ENCODE peak calls at places on chromosomes 11 and 22, in ten cellular contexts. G, K, I, S, D, L, R, N, J and Y are unnamed samples.
A peak's percentile ranks its signal among the peaks of the same experiment; 100 is the strongest.

GRCh38 chr22:46788426-46789168 is 26.1 kb downstream of the TBC1D22A start:
- DNase-seq in S (no peak), G (no peak), D (no peak), L (no peak), K (no peak), R (no peak), I (peak; percentile 27), J (no peak), N (peak; percentile 8), Y (no peak)

GRCh38 chr11:9498457-9499078 is 37.8 kb downstream of the ZNF143 start:
- DNase-seq in N (no peak), S (no peak), I (no peak), R (no peak), K (no peak), J (no peak), L (no peak), D (no peak), G (no peak), Y (no peak)

GRCh38 chr11:122976734-122977454 is 4.7 kb downstream of the BSX start:
- DNase-seq in J (no peak), I (no peak), L (no peak), G (no peak), D (no peak), N (peak; percentile 62), R (no peak), S (no peak), K (no peak), Y (no peak)

GRCh38 chr11:86459682-86460460 is 85.2 kb downstream of the CCDC81 start:
- DNase-seq in K (peak; percentile 83), G (peak; percentile 94), S (peak; percentile 46), R (no peak), L (peak; percentile 55), J (peak; percentile 72), I (no peak), N (no peak), D (peak; percentile 92), Y (peak; percentile 92)

GRCh38 chr11:27429740-27430451 is 42.7 kb downstream of the LGR4 start:
- DNase-seq in I (no peak), K (no peak), N (no peak), L (no peak), G (no peak), R (no peak), D (no peak), S (no peak), J (peak; percentile 10), Y (no peak)

GRCh38 chr11:95671768-95672167 is 117.8 kb downstream of the FAM76B start:
- DNase-seq in D (no peak), N (no peak), G (no peak), I (no peak), J (no peak), S (no peak), R (no peak), K (no peak), L (no peak), Y (peak; percentile 29)

GRCh38 chr11:34223907-34224306 is 118.5 kb downstream of the NAT10 start:
- DNase-seq in K (no peak), N (no peak), R (no peak), L (no peak), G (no peak), J (no peak), I (no peak), D (no peak), S (no peak), Y (no peak)

GRCh38 chr11:16001899-16002426 is 354.4 kb downstream of the SOX6 start:
- DNase-seq in S (peak; percentile 53), K (no peak), I (no peak), R (no peak), J (peak; percentile 83), G (no peak), L (no peak), D (peak; percentile 96), N (no peak), Y (peak; percentile 99)

GRCh38 chr11:128678017-128678416 is 15.9 kb upstream of the FLI1 start:
- DNase-seq in I (no peak), D (no peak), G (no peak), J (no peak), N (no peak), S (no peak), L (no peak), K (no peak), R (no peak), Y (no peak)

GRCh38 chr22:38923463-38924196 is 33.8 kb upstream of the APOBEC3A start:
- DNase-seq in J (peak; percentile 59), R (peak; percentile 57), G (peak; percentile 63), S (peak; percentile 8), L (no peak), I (peak; percentile 73), K (peak; percentile 89), D (peak; percentile 69), N (no peak), Y (peak; percentile 86)

GRCh38 chr11:23278121-23278520 is 417.8 kb upstream of the CCDC179 start:
- DNase-seq in K (no peak), S (peak; percentile 2), D (peak; percentile 6), I (no peak), R (no peak), G (no peak), L (no peak), N (no peak), J (peak; percentile 57), Y (peak; percentile 81)

GRCh38 chr11:75771646-75772410 is 3.2 kb downstream of the DGAT2 start:
- DNase-seq in I (peak; percentile 62), R (no peak), D (peak; percentile 77), N (no peak), J (peak; percentile 39), G (no peak), L (peak; percentile 32), K (peak; percentile 75), S (peak; percentile 87), Y (peak; percentile 98)

GRCh38 chr22:39130892-39131855 is 21.3 kb downstream of the CBX7 start:
- DNase-seq in R (no peak), I (peak; percentile 49), K (no peak), L (no peak), S (no peak), J (no peak), N (no peak), D (no peak), G (no peak), Y (no peak)

GRCh38 chr22:42073568-42074152 is 388 bp upstream of the PHETA2 start:
- DNase-seq in S (no peak), D (no peak), J (no peak), I (peak; percentile 45), R (no peak), L (no peak), G (no peak), K (no peak), N (no peak), Y (no peak)

GRCh38 chr22:42074153-42074750 is at the start of gene PHETA2:
- DNase-seq in L (no peak), N (peak; percentile 51), K (peak; percentile 35), S (no peak), I (peak; percentile 78), G (no peak), J (no peak), R (no peak), D (peak; percentile 37), Y (peak; percentile 34)

GRCh38 chr22:42074846-42075245 is 798 bp downstream of the PHETA2 start:
- DNase-seq in N (no peak), S (no peak), G (no peak), L (no peak), I (peak; percentile 44), D (no peak), J (no peak), K (no peak), R (no peak), Y (no peak)

GRCh38 chr22:42070517-42071422 is at the start of gene NAGA:
- DNase-seq in J (peak; percentile 93), G (peak; percentile 97), L (peak; percentile 79), D (peak; percentile 95), I (peak; percentile 98), K (peak; percentile 97), R (peak; percentile 95), N (peak; percentile 97), S (peak; percentile 71), Y (peak; percentile 95)

GRCh38 chr22:42072606-42073330 is 1.3 kb upstream of the PHETA2 start:
- DNase-seq in I (peak; percentile 45), K (no peak), G (no peak), S (no peak), N (no peak), R (no peak), L (no peak), J (no peak), D (no peak), Y (no peak)
- TF ChIP-seq CTCF in I (no peak), K (no peak), G (no peak), S (peak; percentile 17), N (no peak), R (no peak), L (no peak), J (peak; percentile 44), D (no peak), Y (no peak)

DNA sequence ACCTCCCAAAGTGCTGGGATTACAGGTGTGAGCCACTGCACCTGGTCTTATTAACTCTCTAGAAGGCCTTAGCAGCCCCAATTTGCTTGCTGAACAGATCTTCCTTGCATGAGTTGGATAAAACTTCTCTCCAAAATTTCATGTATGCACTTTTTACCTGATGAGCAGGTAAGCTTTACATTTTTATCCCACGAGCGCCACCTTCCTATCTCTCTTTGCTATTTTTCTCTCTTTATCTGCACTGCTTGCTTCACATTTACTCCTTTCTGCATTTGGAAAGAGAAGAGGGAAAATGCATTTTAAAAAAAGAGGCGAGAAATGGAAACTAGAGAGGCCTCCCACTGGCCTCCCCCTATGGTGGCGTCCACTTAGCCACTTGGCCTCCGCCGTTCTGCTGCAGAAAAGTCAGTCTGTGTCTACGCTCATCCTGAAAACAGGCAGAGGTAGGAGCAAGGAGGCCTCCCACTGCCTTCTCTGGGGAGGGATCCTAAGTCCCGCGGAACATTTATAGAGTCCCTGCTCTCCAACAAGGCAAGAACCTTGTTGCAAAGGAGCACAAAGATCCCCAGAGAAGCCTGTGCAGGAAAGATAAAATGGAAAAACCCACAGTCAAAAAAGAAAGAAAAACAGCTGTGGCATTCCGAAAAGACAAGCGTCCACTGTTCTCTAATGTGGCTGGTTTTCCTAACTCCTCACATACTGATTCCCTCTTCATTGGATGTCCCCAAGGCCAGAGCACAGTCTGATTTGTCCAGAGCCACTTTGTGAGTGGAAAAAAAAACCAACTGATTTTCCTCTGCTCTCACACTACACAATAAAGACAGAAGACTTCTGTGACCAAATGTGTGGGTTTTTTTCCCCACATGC is 62.2 kb upstream of the INCENP start:
- DNase-seq in S (no peak), G (no peak), K (no peak), R (no peak), N (no peak), J (no peak), L (no peak), D (peak; percentile 24), I (no peak), Y (no peak)
- TF ChIP-seq CTCF in S (no peak), G (no peak), K (no peak), R (no peak), N (no peak), J (no peak), L (no peak), D (peak; percentile 29), I (no peak), Y (no peak)

GRCh38 chr11:57513911-57514537 is 1.5 kb downstream of the SLC43A1 start:
- DNase-seq in R (no peak), S (no peak), G (no peak), L (no peak), N (peak; percentile 70), J (no peak), D (peak; percentile 41), K (peak; percentile 64), I (peak; percentile 66), Y (peak; percentile 35)
- TF ChIP-seq CTCF in R (no peak), S (no peak), G (no peak), L (no peak), N (no peak), J (no peak), D (no peak), K (no peak), I (no peak), Y (no peak)

GRCh38 chr11:12914401-12914912 is 94.7 kb upstream of the RASSF10 start:
- DNase-seq in G (no peak), N (peak; percentile 88), I (no peak), S (peak; percentile 31), J (peak; percentile 35), K (no peak), R (no peak), L (no peak), D (peak; percentile 28), Y (peak; percentile 55)
- TF ChIP-seq CTCF in G (peak; percentile 56), N (peak; percentile 62), I (peak; percentile 26), S (peak; percentile 83), J (peak; percentile 84), K (peak; percentile 28), R (no peak), L (no peak), D (peak; percentile 60), Y (peak; percentile 56)